ENCODE peak calls at places on chromosome 9, in six cellular contexts. W is HepG2, M is psoas muscle, F is prostate gland, K is uterus, C is body of pancreas. D is an unnamed sample.

GRCh38 chr9:87667164-87667738 is 58.7 kb upstream of the CTSL start:
- DNase-seq in C (no peak), M (no peak), K (no peak), W (peak; percentile 50), F (no peak), D (peak; percentile 32)

GRCh38 chr9:101027246-101027645 is 1.3 kb upstream of the PLPPR1 start:
- DNase-seq in M (no peak), W (no peak), K (no peak), C (no peak), F (no peak), D (no peak)

GRCh38 chr9:35659340-35659739 is 1.2 kb downstream of the CCDC107 start:
- DNase-seq in C (no peak), W (no peak), K (no peak), F (no peak), M (no peak), D (no peak)

GRCh38 chr9:88932766-88933165 is 58.5 kb upstream of the S1PR3 start:
- DNase-seq in M (no peak), K (no peak), F (no peak), C (no peak), W (no peak), D (no peak)

GRCh38 chr9:89549031-89549644 is 51.2 kb upstream of the SEMA4D start:
- DNase-seq in K (peak; percentile 62), F (peak; percentile 75), W (peak; percentile 32), M (peak; percentile 89), C (peak; percentile 77), D (peak; percentile 87)

GRCh38 chr9:71758785-71759184 is 9.5 kb downstream of the CEMIP2 start:
- DNase-seq in C (peak; percentile 68), M (no peak), W (peak; percentile 96), F (peak; percentile 40), K (no peak), D (peak; percentile 72)

GRCh38 chr9:121399883-121400607 is 30.0 kb upstream of the STOM start:
- DNase-seq in F (peak; percentile 42), W (peak; percentile 69), C (peak; percentile 13), K (no peak), M (no peak), D (no peak)

GRCh38 chr9:121527371-121527770 is 27.7 kb upstream of the GGTA1 start:
- DNase-seq in W (no peak), C (no peak), F (no peak), K (no peak), M (no peak), D (no peak)

GRCh38 chr9:68533678-68534077 is 7.0 kb downstream of the TMEM252 start:
- DNase-seq in F (no peak), M (no peak), C (no peak), K (no peak), W (no peak), D (no peak)

GRCh38 chr9:19117039-19117716 is 10.1 kb downstream of the PLIN2 start:
- DNase-seq in K (no peak), M (no peak), W (no peak), C (no peak), F (no peak), D (no peak)

GRCh38 chr9:133405508-133406009 is 12.3 kb downstream of the REXO4 start:
- DNase-seq in M (no peak), K (peak; percentile 30), F (no peak), C (no peak), W (no peak), D (no peak)

GRCh38 chr9:101999441-101999840 is 261.0 kb upstream of the GRIN3A start:
- DNase-seq in C (peak; percentile 2), M (no peak), K (no peak), W (no peak), F (no peak), D (no peak)

GRCh38 chr9:125203259-125203658 is 2.9 kb downstream of the RABEPK start:
- DNase-seq in W (peak; percentile 40), F (no peak), C (no peak), M (no peak), K (no peak), D (no peak)

GRCh38 chr9:133533878-133534277 is 626 bp upstream of the ADAMTSL2 start:
- DNase-seq in F (no peak), K (no peak), C (no peak), M (peak; percentile 67), W (no peak), D (no peak)

GRCh38 chr9:92961627-92962302 is 14.4 kb downstream of the FGD3 start:
- DNase-seq in W (no peak), C (no peak), M (no peak), F (no peak), K (no peak), D (no peak)

GRCh38 chr9:81969971-81970370 is 18.6 kb upstream of the SPATA31D1 start:
- DNase-seq in W (no peak), M (no peak), F (no peak), K (no peak), C (no peak), D (no peak)

GRCh38 chr9:114057161-114057560 is 20.9 kb downstream of the AMBP start:
- DNase-seq in W (no peak), M (no peak), F (no peak), C (no peak), K (no peak), D (no peak)

GRCh38 chr9:928363-929042 is 48.0 kb upstream of the DMRT3 start:
- DNase-seq in C (peak; percentile 17), F (no peak), K (no peak), M (no peak), W (peak; percentile 28), D (no peak)

GRCh38 chr9:104944356-104944755 is 16.4 kb upstream of the ABCA1 start:
- DNase-seq in C (no peak), K (no peak), W (no peak), M (no peak), F (no peak), D (no peak)

GRCh38 chr9:125544988-125545651 is 161.9 kb downstream of the MAPKAP1 start:
- DNase-seq in C (peak; percentile 44), F (peak; percentile 81), W (no peak), K (peak; percentile 32), M (no peak), D (no peak)

GRCh38 chr9:92275541-92275940 is 18.0 kb downstream of the IARS1 start:
- DNase-seq in C (no peak), K (no peak), W (no peak), M (no peak), F (no peak), D (no peak)

GRCh38 chr9:27473135-27473534 is 51.0 kb upstream of the IFNK start:
- DNase-seq in W (no peak), K (peak; percentile 74), C (peak; percentile 46), F (no peak), M (peak; percentile 81), D (peak; percentile 52)

GRCh38 chr9:122097679-122098315 is 4.7 kb upstream of the TTLL11 start:
- DNase-seq in F (no peak), M (no peak), K (no peak), C (no peak), W (no peak), D (no peak)

GRCh38 chr9:22537721-22538120 is 91.1 kb downstream of the DMRTA1 start:
- DNase-seq in C (no peak), F (no peak), M (no peak), K (no peak), W (no peak), D (no peak)

GRCh38 chr9:132037470-132037869 is 42.2 kb downstream of the MED27 start:
- DNase-seq in K (no peak), W (no peak), M (no peak), F (no peak), C (no peak), D (peak; percentile 10)
- H3K4me1 ChIP-seq in K (no peaks in the 10 kb centered on the region), W (peaks cover 17% of the 10 kb centered on the region), M (peaks cover 3% of the 10 kb centered on the region), F (no peaks in the 10 kb centered on the region), C (peaks cover 7% of the 10 kb centered on the region), D (peaks cover 20% of the 10 kb centered on the region)

GRCh38 chr9:123863164-123863855 is 66.6 kb downstream of the DENND1A start:
- DNase-seq in K (no peak), M (no peak), C (no peak), F (no peak), W (no peak), D (no peak)

GRCh38 chr9:123865226-123865625 is 64.7 kb downstream of the DENND1A start:
- DNase-seq in F (no peak), K (no peak), W (no peak), C (no peak), M (no peak), D (no peak)

GRCh38 chr9:123866497-123866896 is 63.4 kb downstream of the DENND1A start:
- DNase-seq in W (no peak), K (no peak), C (no peak), M (no peak), F (no peak), D (no peak)

GRCh38 chr9:123867034-123867433 is 62.9 kb downstream of the DENND1A start:
- DNase-seq in M (no peak), K (no peak), W (no peak), C (no peak), F (no peak), D (no peak)

DNA sequence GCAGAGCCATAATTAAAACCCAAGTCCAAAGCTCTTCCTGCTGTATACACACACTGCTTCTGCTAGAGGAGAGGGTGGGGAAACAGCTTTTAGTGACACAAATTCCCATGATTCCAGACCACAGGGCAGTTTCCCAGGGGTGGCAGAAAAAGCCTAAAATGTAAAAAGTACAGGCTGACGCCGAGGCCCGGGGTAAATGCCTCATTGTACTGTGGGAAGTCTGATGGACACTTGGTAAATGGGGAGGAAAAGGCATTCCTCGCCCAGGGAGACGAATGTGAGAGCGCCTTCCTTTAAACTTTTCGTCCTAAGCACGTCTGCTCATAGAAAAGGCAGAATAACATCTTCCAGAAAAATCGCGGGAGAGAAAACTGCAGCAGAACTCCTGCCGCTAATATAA is 65.6 kb downstream of the DENND1A start:
- DNase-seq in F (no peak), W (no peak), K (no peak), M (no peak), C (no peak), D (no peak)
- H3K4me3 ChIP-seq in F (no peak overlapping the region), W (no peak overlapping the region), K (no peak overlapping the region), M (no peak overlapping the region), C (no peak overlapping the region), D (no peak overlapping the region)

GRCh38 chr9:33467526-33467925 is 6.2 kb downstream of the NOL6 start:
- DNase-seq in W (no peak), F (no peak), M (peak; percentile 28), C (no peak), K (no peak), D (no peak)
- H3K36me3 ChIP-seq in W (peaks cover 53% of the 10 kb centered on the region), F (peaks cover 37% of the 10 kb centered on the region), M (peaks cover 100% of the 10 kb centered on the region), C (peaks cover 27% of the 10 kb centered on the region), K (no peaks in the 10 kb centered on the region), D (peaks cover 96% of the 10 kb centered on the region)

DNA sequence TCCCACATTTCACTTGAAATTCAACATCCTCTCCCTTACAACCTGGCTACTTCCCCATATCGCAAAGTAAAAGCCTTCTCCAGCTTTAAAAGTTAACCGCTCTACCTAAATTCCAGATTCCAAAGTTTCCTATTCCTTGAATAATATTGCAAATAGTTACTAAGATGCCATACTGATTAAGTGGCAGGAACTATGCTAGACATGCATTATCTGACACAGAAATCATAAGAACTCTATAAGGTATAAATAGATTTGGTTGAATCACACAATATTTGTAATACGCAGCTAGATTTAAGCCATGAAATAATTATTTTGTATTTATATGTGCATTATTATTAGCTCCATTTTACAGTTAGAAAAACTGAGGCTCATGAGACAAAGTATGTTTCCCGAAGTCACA is 92.8 kb downstream of the NFIB start:
- DNase-seq in W (no peak), M (no peak), K (no peak), F (no peak), C (no peak), D (no peak)
- H3K4me1 ChIP-seq in W (no peaks in the 10 kb centered on the region), M (peaks cover 50% of the 10 kb centered on the region), K (peaks cover 3% of the 10 kb centered on the region), F (no peaks in the 10 kb centered on the region), C (peaks cover 50% of the 10 kb centered on the region), D (peaks cover 4% of the 10 kb centered on the region)